ENCODE peak calls at places on chromosome 14, in seven cellular contexts. U is GM20000; E is heart right ventricle; K is Kasumi-1; A is iris pigment epithelial cell; R is NCI-H1417; Y is stimulated activated CD8-positive, alpha-beta memory T cell treated with anti-CD3 and anti-CD28 coated beads, Interleukin-12 subunit alpha, Interleukin-12 subunit beta, amount 100 ng/mL, for 4 hours. M is an unnamed sample.

GRCh38 chr14:96167224-96168148 is 37.2 kb upstream of the BDKRB2 start:
- DNase-seq in A (peak), K (no peak), U (no peak), Y (no peak), R (no peak), E (no peak), M (peak)

GRCh38 chr14:33165144-33165925 is 226.7 kb downstream of the NPAS3 start:
- DNase-seq in R (no peak), E (no peak), Y (no peak), A (peak), U (no peak), K (no peak), M (no peak)

GRCh38 chr14:59283380-59283779 is 94.9 kb downstream of the DAAM1 start:
- DNase-seq in U (no peak), R (no peak), Y (no peak), K (no peak), E (no peak), A (peak), M (peak)

GRCh38 chr14:103362780-103363179 is 22.4 kb upstream of the MARK3 start:
- DNase-seq in U (no peak), K (peak), E (no peak), Y (no peak), R (no peak), A (no peak), M (no peak)

GRCh38 chr14:52076334-52076733 is 7.5 kb upstream of the NID2 start:
- DNase-seq in Y (no peak), U (no peak), K (no peak), A (no peak), E (no peak), R (no peak), M (peak)

GRCh38 chr14:67270354-67270753 is 29.1 kb downstream of the PALS1 start:
- DNase-seq in R (no peak), Y (no peak), U (no peak), K (no peak), A (peak), E (no peak), M (no peak)

GRCh38 chr14:21093018-21093417 is 5.4 kb downstream of the ZNF219 start:
- DNase-seq in A (no peak), K (no peak), Y (no peak), R (no peak), U (no peak), E (peak), M (no peak)

GRCh38 chr14:101553393-101553792 is 7.9 kb upstream of the DIO3 start:
- DNase-seq in U (no peak), R (no peak), Y (no peak), K (no peak), A (no peak), E (no peak), M (no peak)

GRCh38 chr14:73996731-73997107 is 22.4 kb downstream of the ENTPD5 start:
- DNase-seq in A (no peak), E (no peak), R (no peak), Y (no peak), U (no peak), K (no peak), M (no peak)

GRCh38 chr14:25516838-25517237 is 466.9 kb upstream of the STXBP6 start:
- DNase-seq in Y (no peak), A (no peak), R (no peak), K (no peak), E (no peak), U (no peak), M (no peak)

GRCh38 chr14:72781476-72782181 is 112.3 kb downstream of the DPF3 start:
- DNase-seq in Y (no peak), K (no peak), E (no peak), U (no peak), R (no peak), A (peak), M (peak)

M was measured in fibroblast of mammary gland.